ENCODE peak calls at places on chromosomes 1 and 21, in seven cellular contexts. F is neural crest cell; Q is GM06990; U is CD8-positive, alpha-beta T cell; L is suprapubic skin; G is body of pancreas; V is astrocyte. T is an unnamed sample.

GRCh38 chr1:104488296-104489015 is 738.8 kb downstream of the AMY1C start:
- DNase-seq in F (no peak), Q (no peak), U (no peak), L (no peak), G (no peak), V (no peak), T (no peak)

GRCh38 chr1:180791806-180792205 is 120.9 kb upstream of the KIAA1614 start:
- DNase-seq in F (no peak), Q (no peak), U (no peak), L (no peak), G (no peak), V (peak), T (no peak)

GRCh38 chr1:154014154-154014910 is 23.8 kb downstream of the RPS27 start:
- DNase-seq in F (no peak), Q (no peak), U (no peak), L (no peak), G (no peak), V (peak), T (peak)

GRCh38 chr1:41102208-41102607 is 80.7 kb upstream of the SLFNL1 start:
- DNase-seq in F (no peak), Q (no peak), U (no peak), L (peak), G (peak), V (peak), T (peak)

GRCh38 chr1:197076585-197076984 is 9.5 kb upstream of the F13B start:
- DNase-seq in F (no peak), Q (no peak), U (no peak), L (no peak), G (no peak), V (no peak), T (no peak)

GRCh38 chr21:39568380-39568779 is 44.4 kb upstream of the B3GALT5 start:
- DNase-seq in F (no peak), Q (no peak), U (no peak), L (no peak), G (no peak), V (no peak), T (no peak)

GRCh38 chr1:171965802-171966201 is 124.5 kb downstream of the DNM3 start:
- DNase-seq in F (no peak), Q (no peak), U (no peak), L (no peak), G (no peak), V (peak), T (peak)

GRCh38 chr1:91846007-91846620 is 39.8 kb downstream of the TGFBR3 start:
- DNase-seq in F (no peak), Q (no peak), U (no peak), L (no peak), G (peak), V (peak), T (peak)

GRCh38 chr21:18340387-18340942 is 63.1 kb downstream of the TMPRSS15 start:
- DNase-seq in F (no peak), Q (no peak), U (no peak), L (no peak), G (no peak), V (no peak), T (no peak)

GRCh38 chr1:99957818-99958217 is 12.0 kb upstream of the SLC35A3 start:
- DNase-seq in F (no peak), Q (no peak), U (no peak), L (no peak), G (no peak), V (no peak), T (no peak)

GRCh38 chr1:97013904-97014303 is 292.3 kb downstream of the PTBP2 start:
- DNase-seq in F (no peak), Q (no peak), U (no peak), L (no peak), G (no peak), V (peak), T (peak)

GRCh38 chr21:35227774-35228173 is 178.7 kb upstream of the RUNX1 start:
- DNase-seq in F (no peak), Q (peak), U (no peak), L (no peak), G (no peak), V (no peak), T (no peak)

GRCh38 chr21:34770581-34770980 is 101.8 kb downstream of the CLIC6 start:
- DNase-seq in F (no peak), Q (no peak), U (no peak), L (no peak), G (no peak), V (peak), T (no peak)

GRCh38 chr1:89125571-89126233 is at the start of gene GBP2:
- DNase-seq in F (no peak), Q (peak), U (peak), L (no peak), G (no peak), V (peak), T (peak)

GRCh38 chr1:173295391-173295790 is 88.3 kb upstream of the TNFSF4 start:
- DNase-seq in F (no peak), Q (no peak), U (no peak), L (no peak), G (no peak), V (peak), T (peak)

GRCh38 chr1:210505601-210506564 is 177.2 kb downstream of the HHAT start:
- DNase-seq in F (no peak), Q (no peak), U (no peak), L (no peak), G (no peak), V (peak), T (peak)

GRCh38 chr1:55727010-55727409 is 511.8 kb upstream of the USP24 start:
- DNase-seq in F (no peak), Q (no peak), U (no peak), L (no peak), G (no peak), V (peak), T (peak)

GRCh38 chr1:225508538-225509375 is 80.9 kb upstream of the LBR start:
- DNase-seq in F (no peak), Q (no peak), U (no peak), L (no peak), G (peak), V (peak), T (peak)

GRCh38 chr1:20847619-20848080 is 60.5 kb upstream of the HP1BP3 start:
- DNase-seq in F (no peak), Q (no peak), U (no peak), L (no peak), G (no peak), V (peak), T (peak)

GRCh38 chr1:85151446-85151845 is 49.4 kb downstream of the SYDE2 start:
- DNase-seq in F (no peak), Q (no peak), U (no peak), L (no peak), G (no peak), V (no peak), T (no peak)

GRCh38 chr1:113951719-113952118 is 22.6 kb downstream of the HIPK1 start:
- DNase-seq in F (no peak), Q (no peak), U (no peak), L (no peak), G (no peak), V (no peak), T (no peak)

GRCh38 chr1:15707239-15707940 is 23.3 kb downstream of the PLEKHM2 start:
- DNase-seq in F (no peak), Q (no peak), U (no peak), L (no peak), G (no peak), V (no peak), T (no peak)

GRCh38 chr1:87140831-87141540 is 187.7 kb upstream of the LMO4 start:
- DNase-seq in F (no peak), Q (no peak), U (no peak), L (no peak), G (no peak), V (peak), T (no peak)

GRCh38 chr1:152347116-152347728 is 12.6 kb downstream of the FLG2 start:
- DNase-seq in F (peak), Q (peak), U (peak), L (no peak), G (peak), V (peak), T (peak)

DNA sequence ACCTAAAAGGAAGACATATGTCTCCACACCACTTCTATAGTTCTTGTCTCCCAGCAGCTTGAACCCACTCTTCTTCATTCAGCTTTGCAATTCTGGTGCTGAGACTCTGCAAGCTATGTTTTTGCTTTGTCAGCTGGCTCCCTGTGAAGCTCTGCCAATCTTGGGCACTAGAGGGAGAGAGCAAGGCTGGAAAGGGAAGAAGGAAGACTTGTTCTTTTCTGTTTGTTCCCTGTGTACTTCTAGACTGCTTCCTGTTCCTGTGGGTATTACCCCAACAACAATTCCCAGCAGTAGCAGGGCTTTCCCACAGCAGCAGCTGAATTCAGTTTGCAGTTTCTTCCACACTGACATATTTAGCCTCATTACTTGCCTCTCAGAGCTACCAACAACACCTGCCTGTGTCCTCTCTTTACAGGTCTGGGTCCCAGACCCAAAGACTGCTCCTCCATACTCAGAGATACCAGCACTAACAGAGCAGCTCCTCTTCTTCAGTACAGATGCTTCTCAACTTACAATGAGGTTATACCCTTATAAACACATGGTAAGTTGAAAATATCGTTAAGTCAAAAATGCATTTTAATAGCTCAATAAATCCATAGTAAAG is 275.2 kb upstream of the NEGR1 start:
- DNase-seq in F (no peak), Q (no peak), U (no peak), L (no peak), G (no peak), V (peak), T (peak)
- TF ChIP-seq CTCF in F (peak), Q (no peak), U (no peak), L (no peak), G (no peak), V (peak), T (peak)

GRCh38 chr1:211517006-211517405 is 25.0 kb upstream of the RD3 start:
- DNase-seq in F (no peak), Q (no peak), U (no peak), L (no peak), G (no peak), V (no peak), T (no peak)
- TF ChIP-seq CTCF in F (peak), Q (peak), U (no peak), L (no peak), G (no peak), V (no peak), T (peak)

DNA sequence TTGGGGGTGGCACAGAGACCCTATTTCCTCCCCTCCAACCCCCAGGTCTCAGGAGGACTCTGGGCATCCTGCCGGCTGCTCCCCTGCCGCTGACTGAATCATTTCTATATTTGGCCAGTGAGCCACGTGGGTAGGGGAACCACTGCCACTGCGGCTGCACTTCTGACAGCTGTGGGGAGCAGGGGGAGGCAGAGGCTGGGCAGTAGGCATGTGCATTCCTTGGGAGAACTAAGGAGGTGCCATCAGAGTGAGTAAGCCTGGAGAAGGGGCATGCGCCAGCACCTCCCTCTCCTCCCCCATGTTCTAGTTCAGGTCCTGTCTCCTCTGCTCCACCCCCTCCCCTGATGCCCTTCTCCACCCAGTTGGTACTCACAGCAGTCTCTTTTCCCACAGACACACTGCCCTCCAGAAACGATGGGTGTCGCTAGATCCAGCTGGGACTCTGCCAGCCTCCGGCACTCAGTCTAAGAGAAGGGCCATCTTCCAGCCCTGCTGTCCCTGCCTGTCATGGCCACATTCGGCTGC is 12.0 kb downstream of the PPFIA4 start:
- DNase-seq in F (no peak), Q (no peak), U (no peak), L (peak), G (peak), V (peak), T (peak)
- TF ChIP-seq CTCF in F (no peak), Q (no peak), U (no peak), L (no peak), G (no peak), V (no peak), T (peak)

DNA sequence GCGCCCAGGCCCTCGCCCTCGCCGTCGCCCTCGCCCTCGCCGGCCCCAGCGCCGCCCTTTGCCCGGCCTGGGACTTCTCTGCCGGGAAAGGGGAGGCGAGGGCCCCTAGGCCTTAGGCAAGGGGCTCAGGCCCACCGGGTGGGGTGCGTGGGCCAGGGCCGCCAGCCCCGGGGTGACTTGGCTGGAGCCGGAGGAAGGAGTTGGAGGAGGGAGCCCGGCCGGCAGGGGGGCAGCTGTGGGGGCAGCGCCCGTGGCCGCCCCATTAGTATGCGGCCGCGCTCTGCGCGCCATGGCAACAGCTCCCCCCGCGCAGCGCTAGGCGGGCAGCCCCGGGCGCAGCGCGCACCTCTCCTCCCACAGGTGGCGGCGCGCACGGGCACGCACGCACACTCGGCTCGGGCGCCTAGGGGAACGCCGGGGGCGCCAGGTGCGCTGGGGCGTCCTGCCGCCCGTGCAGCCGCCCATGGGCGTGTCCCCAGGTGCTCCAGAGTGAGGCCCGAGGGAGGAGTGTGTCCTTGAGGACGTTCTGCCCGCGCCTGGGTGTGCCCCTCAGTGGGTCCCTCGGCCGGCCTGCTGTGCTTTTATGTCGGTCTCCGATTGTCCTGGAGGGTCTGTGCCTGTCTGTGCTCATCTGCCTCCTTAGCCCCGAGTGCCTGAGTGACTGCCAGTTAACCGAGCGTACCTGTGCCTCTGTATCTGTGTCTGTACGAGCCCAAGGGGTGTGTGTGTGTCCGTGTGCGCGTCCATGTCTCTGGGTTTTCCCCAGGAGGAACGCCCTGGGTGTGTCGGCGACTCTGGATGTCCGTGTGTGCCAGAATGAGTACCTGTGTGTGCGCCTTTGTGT is 38.1 kb upstream of the WASF2 start:
- DNase-seq in F (peak), Q (peak), U (peak), L (no peak), G (peak), V (no peak), T (no peak)
- TF ChIP-seq CTCF in F (no peak), Q (no peak), U (no peak), L (no peak), G (no peak), V (no peak), T (peak)

GRCh38 chr1:205547932-205548827 is 43.7 kb downstream of the CDK18 start:
- DNase-seq in F (no peak), Q (no peak), U (no peak), L (peak), G (no peak), V (no peak), T (peak)
- TF ChIP-seq CTCF in F (no peak), Q (no peak), U (no peak), L (no peak), G (no peak), V (no peak), T (peak)

DNA sequence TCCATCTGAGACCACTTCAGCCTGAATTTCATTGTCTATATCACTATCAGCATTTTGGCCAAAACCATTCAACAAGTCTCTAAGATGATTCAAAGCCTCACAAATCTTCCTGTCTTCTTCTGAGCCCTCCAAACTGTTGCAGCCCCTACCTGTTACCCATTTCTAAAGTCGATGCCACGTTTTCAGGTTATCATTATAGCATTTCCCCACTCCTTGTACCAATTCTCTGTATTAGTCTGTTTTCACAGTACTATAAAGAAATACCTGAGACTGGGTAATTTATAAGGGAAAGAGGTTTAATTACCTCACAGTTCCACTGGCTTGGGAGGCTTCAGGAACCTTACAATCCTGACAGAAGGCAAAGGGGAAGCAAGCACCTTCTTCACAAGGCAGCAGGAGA is 158.8 kb downstream of the PTPRC start:
- DNase-seq in F (no peak), Q (no peak), U (no peak), L (no peak), G (no peak), V (no peak), T (no peak)
- TF ChIP-seq CTCF in F (no peak), Q (no peak), U (no peak), L (no peak), G (no peak), V (no peak), T (no peak)

DNA sequence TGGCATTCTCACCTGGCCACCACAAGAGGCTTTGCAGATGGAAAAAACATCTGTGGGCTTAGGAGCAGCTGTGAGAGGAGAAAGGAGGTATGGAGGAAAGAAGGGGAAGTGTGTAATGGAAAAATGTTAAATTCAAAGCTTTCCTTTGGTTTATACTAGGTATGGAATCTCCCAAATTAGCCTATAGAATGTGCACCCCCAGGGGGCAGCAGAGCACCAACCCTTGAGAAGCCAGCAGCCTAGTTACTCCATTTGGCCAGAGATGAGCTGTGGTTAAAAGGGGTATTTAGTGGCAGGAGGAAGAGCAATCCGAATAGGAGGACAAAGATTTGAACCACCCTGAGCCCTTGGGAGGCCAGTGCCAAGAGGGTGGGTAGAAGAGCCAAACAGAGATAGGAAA is 97.5 kb upstream of the CTTNBP2NL start:
- DNase-seq in F (peak), Q (no peak), U (peak), L (no peak), G (peak), V (no peak), T (peak)
- TF ChIP-seq CTCF in F (peak), Q (peak), U (peak), L (no peak), G (peak), V (peak), T (peak)

T was measured in HFFc6.